ENCODE peak calls at places on chromosomes 12 and 14, in nine cellular contexts. One of them, this sample, is unnamed.

GRCh38 chr14:31930493-31931225 is 146.4 kb upstream of the ARHGAP5 start:
- DNase-seq in endodermal cell: no peak
- DNase-seq in kidney: no peak
- DNase-seq in AG10803: peak
- DNase-seq in astrocyte of the cerebellum: no peak
- DNase-seq in pancreas: no peak
- DNase-seq in A549: peak
- DNase-seq in coronary artery: no peak
- DNase-seq in sigmoid colon: no peak
- DNase-seq in this sample: peak

GRCh38 chr12:132675753-132676152 is 11.4 kb downstream of the POLE start:
- DNase-seq in endodermal cell: no peak
- DNase-seq in kidney: no peak
- DNase-seq in AG10803: no peak
- DNase-seq in astrocyte of the cerebellum: no peak
- DNase-seq in pancreas: no peak
- DNase-seq in A549: no peak
- DNase-seq in coronary artery: no peak
- DNase-seq in sigmoid colon: peak
- DNase-seq in this sample: no peak

GRCh38 chr14:92969470-92970232 is 46.7 kb downstream of the CHGA start:
- DNase-seq in endodermal cell: no peak
- DNase-seq in kidney: peak
- DNase-seq in AG10803: no peak
- DNase-seq in astrocyte of the cerebellum: no peak
- DNase-seq in pancreas: no peak
- DNase-seq in A549: no peak
- DNase-seq in coronary artery: no peak
- DNase-seq in sigmoid colon: no peak
- DNase-seq in this sample: no peak

GRCh38 chr12:75660107-75660530 is 148.7 kb upstream of the KRR1 start:
- DNase-seq in endodermal cell: no peak
- DNase-seq in kidney: no peak
- DNase-seq in AG10803: peak
- DNase-seq in astrocyte of the cerebellum: no peak
- DNase-seq in pancreas: no peak
- DNase-seq in A549: peak
- DNase-seq in coronary artery: no peak
- DNase-seq in sigmoid colon: no peak
- DNase-seq in this sample: peak

GRCh38 chr14:96140964-96141363 is 63.7 kb upstream of the BDKRB2 start:
- DNase-seq in endodermal cell: no peak
- DNase-seq in kidney: no peak
- DNase-seq in AG10803: no peak
- DNase-seq in astrocyte of the cerebellum: no peak
- DNase-seq in pancreas: no peak
- DNase-seq in A549: no peak
- DNase-seq in coronary artery: no peak
- DNase-seq in sigmoid colon: no peak
- DNase-seq in this sample: peak

GRCh38 chr12:23906329-23906728 is 43.1 kb downstream of the SOX5 start:
- DNase-seq in endodermal cell: peak
- DNase-seq in kidney: no peak
- DNase-seq in AG10803: peak
- DNase-seq in astrocyte of the cerebellum: peak
- DNase-seq in pancreas: no peak
- DNase-seq in A549: no peak
- DNase-seq in coronary artery: no peak
- DNase-seq in sigmoid colon: no peak
- DNase-seq in this sample: peak

GRCh38 chr12:103441437-103442186 is 54.2 kb downstream of the C12orf42 start:
- DNase-seq in endodermal cell: no peak
- DNase-seq in kidney: no peak
- DNase-seq in AG10803: no peak
- DNase-seq in astrocyte of the cerebellum: no peak
- DNase-seq in pancreas: no peak
- DNase-seq in A549: no peak
- DNase-seq in coronary artery: no peak
- DNase-seq in sigmoid colon: no peak
- DNase-seq in this sample: no peak

GRCh38 chr12:109870648-109871047 is 9.7 kb downstream of the GLTP start:
- DNase-seq in endodermal cell: no peak
- DNase-seq in kidney: no peak
- DNase-seq in AG10803: peak
- DNase-seq in astrocyte of the cerebellum: no peak
- DNase-seq in pancreas: no peak
- DNase-seq in A549: no peak
- DNase-seq in coronary artery: no peak
- DNase-seq in sigmoid colon: no peak
- DNase-seq in this sample: peak

GRCh38 chr14:32468955-32469354 is 139.9 kb downstream of the AKAP6 start:
- DNase-seq in endodermal cell: no peak
- DNase-seq in kidney: no peak
- DNase-seq in AG10803: peak
- DNase-seq in astrocyte of the cerebellum: peak
- DNase-seq in pancreas: no peak
- DNase-seq in A549: peak
- DNase-seq in coronary artery: no peak
- DNase-seq in sigmoid colon: no peak
- DNase-seq in this sample: peak

GRCh38 chr14:104516906-104517305 is 62.7 kb upstream of the C14orf180 start:
- DNase-seq in endodermal cell: peak
- DNase-seq in kidney: no peak
- DNase-seq in AG10803: no peak
- DNase-seq in astrocyte of the cerebellum: no peak
- DNase-seq in pancreas: no peak
- DNase-seq in A549: no peak
- DNase-seq in coronary artery: no peak
- DNase-seq in sigmoid colon: no peak
- DNase-seq in this sample: no peak

GRCh38 chr12:104083769-104084475 is 19.6 kb downstream of the HCFC2 start:
- DNase-seq in endodermal cell: no peak
- DNase-seq in kidney: no peak
- DNase-seq in AG10803: no peak
- DNase-seq in astrocyte of the cerebellum: no peak
- DNase-seq in pancreas: no peak
- DNase-seq in A549: no peak
- DNase-seq in coronary artery: no peak
- DNase-seq in sigmoid colon: no peak
- DNase-seq in this sample: no peak

GRCh38 chr14:31400031-31400638 is 20.2 kb downstream of the HEATR5A start:
- DNase-seq in endodermal cell: no peak
- DNase-seq in kidney: no peak
- DNase-seq in AG10803: no peak
- DNase-seq in astrocyte of the cerebellum: no peak
- DNase-seq in pancreas: no peak
- DNase-seq in A549: no peak
- DNase-seq in coronary artery: no peak
- DNase-seq in sigmoid colon: no peak
- DNase-seq in this sample: no peak

GRCh38 chr12:11630046-11630706 is 19.3 kb upstream of the ETV6 start:
- DNase-seq in endodermal cell: no peak
- DNase-seq in kidney: no peak
- DNase-seq in AG10803: no peak
- DNase-seq in astrocyte of the cerebellum: no peak
- DNase-seq in pancreas: peak
- DNase-seq in A549: no peak
- DNase-seq in coronary artery: no peak
- DNase-seq in sigmoid colon: no peak
- DNase-seq in this sample: no peak

DNA sequence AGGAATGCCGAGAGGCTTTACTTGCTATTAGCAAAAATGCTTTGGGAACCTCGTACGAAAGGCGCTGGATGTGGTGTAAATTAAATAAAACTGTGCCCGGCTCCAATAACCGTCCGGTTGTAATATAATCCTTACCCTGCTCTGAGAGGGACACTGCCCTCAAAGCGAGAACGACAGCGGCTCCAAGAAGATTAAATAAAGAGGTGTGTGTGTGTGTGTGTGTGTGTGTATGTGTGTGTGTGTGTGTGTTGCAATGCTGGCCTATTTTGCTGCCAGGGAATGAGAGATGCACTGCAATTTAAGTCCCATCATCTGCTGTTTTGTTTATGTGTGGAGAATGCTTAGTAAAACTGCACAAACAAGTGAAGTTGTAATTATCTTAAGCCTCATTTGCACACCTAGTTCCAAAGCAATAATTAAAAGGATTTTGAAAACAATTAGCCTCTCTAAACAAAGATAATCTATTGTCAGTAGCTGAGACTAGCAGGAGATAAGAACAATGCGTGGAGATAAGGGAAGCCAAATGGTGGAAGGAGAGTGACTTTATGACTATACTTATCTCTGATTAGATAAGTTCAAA is 1.2 kb upstream of the SIX1 start:
- DNase-seq in endodermal cell: peak
- DNase-seq in kidney: no peak
- DNase-seq in AG10803: peak
- DNase-seq in astrocyte of the cerebellum: no peak
- DNase-seq in pancreas: no peak
- DNase-seq in A549: no peak
- DNase-seq in coronary artery: no peak
- DNase-seq in sigmoid colon: no peak
- DNase-seq in this sample: peak
- H3K4me3 ChIP-seq in endodermal cell: no peak
- H3K4me3 ChIP-seq in kidney: no peak
- H3K4me3 ChIP-seq in AG10803: peak
- H3K4me3 ChIP-seq in astrocyte of the cerebellum: no peak
- H3K4me3 ChIP-seq in pancreas: no peak
- H3K4me3 ChIP-seq in A549: peak
- H3K4me3 ChIP-seq in coronary artery: peak
- H3K4me3 ChIP-seq in sigmoid colon: no peak
- H3K4me3 ChIP-seq in this sample: peak

GRCh38 chr12:53990311-53991076 is 5.5 kb downstream of the HOXC10 start:
- DNase-seq in endodermal cell: no peak
- DNase-seq in kidney: peak
- DNase-seq in AG10803: no peak
- DNase-seq in astrocyte of the cerebellum: no peak
- DNase-seq in pancreas: no peak
- DNase-seq in A549: no peak
- DNase-seq in coronary artery: no peak
- DNase-seq in sigmoid colon: no peak
- DNase-seq in this sample: no peak

GRCh38 chr12:53991077-53991460 is 6.1 kb downstream of the HOXC10 start:
- DNase-seq in endodermal cell: no peak
- DNase-seq in kidney: peak
- DNase-seq in AG10803: peak
- DNase-seq in astrocyte of the cerebellum: no peak
- DNase-seq in pancreas: no peak
- DNase-seq in A549: no peak
- DNase-seq in coronary artery: no peak
- DNase-seq in sigmoid colon: no peak
- DNase-seq in this sample: peak

GRCh38 chr12:53987748-53988147 is 2.8 kb downstream of the HOXC10 start:
- DNase-seq in endodermal cell: no peak
- DNase-seq in kidney: no peak
- DNase-seq in AG10803: no peak
- DNase-seq in astrocyte of the cerebellum: no peak
- DNase-seq in pancreas: no peak
- DNase-seq in A549: no peak
- DNase-seq in coronary artery: no peak
- DNase-seq in sigmoid colon: no peak
- DNase-seq in this sample: no peak

GRCh38 chr12:53988519-53989226 is 3.7 kb downstream of the HOXC10 start:
- DNase-seq in endodermal cell: no peak
- DNase-seq in kidney: peak
- DNase-seq in AG10803: no peak
- DNase-seq in astrocyte of the cerebellum: no peak
- DNase-seq in pancreas: no peak
- DNase-seq in A549: no peak
- DNase-seq in coronary artery: no peak
- DNase-seq in sigmoid colon: no peak
- DNase-seq in this sample: no peak

DNA sequence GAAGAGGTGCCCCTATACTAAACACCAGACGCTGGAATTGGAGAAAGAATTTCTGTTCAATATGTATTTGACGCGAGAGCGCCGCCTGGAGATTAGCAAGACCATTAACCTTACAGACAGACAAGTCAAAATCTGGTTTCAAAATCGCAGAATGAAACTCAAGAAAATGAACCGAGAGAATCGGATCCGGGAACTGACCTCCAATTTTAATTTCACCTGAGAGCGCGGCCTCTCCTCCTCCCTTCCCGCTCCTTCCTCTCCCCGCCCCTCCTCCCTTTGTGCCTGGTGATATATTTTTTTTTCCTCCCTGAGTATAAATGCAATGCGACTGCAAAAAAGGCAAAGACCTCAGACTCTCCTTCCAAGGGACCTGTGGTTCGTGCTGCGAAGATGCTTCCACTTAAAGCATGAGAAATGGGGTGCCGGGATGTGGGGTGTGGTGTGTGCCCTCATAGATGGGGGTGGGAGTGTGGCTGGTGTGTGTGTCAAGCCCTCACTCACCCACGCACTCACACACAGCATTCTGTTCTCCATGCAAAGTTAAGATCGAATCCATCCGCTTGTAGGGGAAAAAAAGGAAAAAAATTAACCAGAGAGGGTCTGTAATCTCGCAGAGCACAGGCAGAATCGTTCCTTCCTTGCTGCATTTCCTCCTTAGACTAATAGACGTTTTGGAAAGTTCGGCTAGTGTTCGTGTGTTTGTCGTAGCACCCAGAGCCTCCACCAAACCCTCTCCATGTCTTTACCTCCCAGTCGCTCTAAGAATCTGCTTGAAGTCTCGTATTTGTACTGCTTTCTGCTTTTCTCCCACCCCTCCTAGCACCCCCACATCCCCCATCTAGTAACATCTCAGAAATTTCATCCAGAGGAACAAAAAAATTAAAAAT is 4.5 kb downstream of the HOXC10 start:
- DNase-seq in endodermal cell: no peak
- DNase-seq in kidney: peak
- DNase-seq in AG10803: peak
- DNase-seq in astrocyte of the cerebellum: no peak
- DNase-seq in pancreas: no peak
- DNase-seq in A549: peak
- DNase-seq in coronary artery: no peak
- DNase-seq in sigmoid colon: no peak
- DNase-seq in this sample: peak
- TF ChIP-seq CTCF in endodermal cell: peak
- TF ChIP-seq CTCF in kidney: peak
- TF ChIP-seq CTCF in AG10803: peak
- TF ChIP-seq CTCF in astrocyte of the cerebellum: peak
- TF ChIP-seq CTCF in pancreas: no peak
- TF ChIP-seq CTCF in A549: peak
- TF ChIP-seq CTCF in coronary artery: no peak
- TF ChIP-seq CTCF in sigmoid colon: no peak
- TF ChIP-seq CTCF in this sample: peak

GRCh38 chr14:36504805-36505192 is 15.2 kb downstream of the NKX2-1 start:
- DNase-seq in endodermal cell: peak
- DNase-seq in kidney: no peak
- DNase-seq in AG10803: no peak
- DNase-seq in astrocyte of the cerebellum: no peak
- DNase-seq in pancreas: no peak
- DNase-seq in A549: no peak
- DNase-seq in coronary artery: no peak
- DNase-seq in sigmoid colon: no peak
- DNase-seq in this sample: no peak
- H3K4me3 ChIP-seq in endodermal cell: peak
- H3K4me3 ChIP-seq in kidney: no peak
- H3K4me3 ChIP-seq in AG10803: no peak
- H3K4me3 ChIP-seq in astrocyte of the cerebellum: no peak
- H3K4me3 ChIP-seq in pancreas: no peak
- H3K4me3 ChIP-seq in A549: no peak
- H3K4me3 ChIP-seq in coronary artery: no peak
- H3K4me3 ChIP-seq in sigmoid colon: no peak
- H3K4me3 ChIP-seq in this sample: no peak

GRCh38 chr14:24069411-24069735 is 2.0 kb upstream of the CPNE6 start:
- DNase-seq in endodermal cell: no peak
- DNase-seq in kidney: peak
- DNase-seq in AG10803: no peak
- DNase-seq in astrocyte of the cerebellum: no peak
- DNase-seq in pancreas: peak
- DNase-seq in A549: no peak
- DNase-seq in coronary artery: no peak
- DNase-seq in sigmoid colon: peak
- DNase-seq in this sample: no peak
- TF ChIP-seq CTCF in endodermal cell: no peak
- TF ChIP-seq CTCF in kidney: no peak
- TF ChIP-seq CTCF in AG10803: no peak
- TF ChIP-seq CTCF in astrocyte of the cerebellum: no peak
- TF ChIP-seq CTCF in pancreas: no peak
- TF ChIP-seq CTCF in A549: no peak
- TF ChIP-seq CTCF in coronary artery: no peak
- TF ChIP-seq CTCF in sigmoid colon: no peak
- TF ChIP-seq CTCF in this sample: no peak

This sample was measured in fibroblast of the aortic adventitia.